ENCODE peak calls at places on chromosomes 13 and 19, in five cellular contexts. One of them, this sample, is unnamed.

GRCh38 chr19:13099073-13099999 is 3.3 kb downstream of the LYL1 start:
- DNase-seq in HAP-1: no peak
- DNase-seq in stimulated activated CD4-positive, alpha-beta T cell treated with anti-CD3 and anti-CD28 coated beads, Interleukin-2, amount 100 ng/mL, for 48 hours: peak
- DNase-seq in psoas muscle: peak
- DNase-seq in KBM-7: peak
- DNase-seq in this sample: peak

GRCh38 chr19:7682175-7682855 is 1.7 kb downstream of the TRAPPC5 start:
- DNase-seq in stimulated activated CD4-positive, alpha-beta T cell treated with anti-CD3 and anti-CD28 coated beads, Interleukin-2, amount 100 ng/mL, for 48 hours: no peak
- DNase-seq in KBM-7: no peak
- DNase-seq in HAP-1: no peak
- DNase-seq in psoas muscle: no peak
- DNase-seq in this sample: no peak

GRCh38 chr13:38283346-38283745 is 66.3 kb upstream of the UFM1 start:
- DNase-seq in stimulated activated CD4-positive, alpha-beta T cell treated with anti-CD3 and anti-CD28 coated beads, Interleukin-2, amount 100 ng/mL, for 48 hours: no peak
- DNase-seq in KBM-7: no peak
- DNase-seq in psoas muscle: no peak
- DNase-seq in HAP-1: no peak
- DNase-seq in this sample: no peak

GRCh38 chr13:57878291-57878690 is 246.7 kb downstream of the PCDH17 start:
- DNase-seq in stimulated activated CD4-positive, alpha-beta T cell treated with anti-CD3 and anti-CD28 coated beads, Interleukin-2, amount 100 ng/mL, for 48 hours: no peak
- DNase-seq in KBM-7: no peak
- DNase-seq in HAP-1: no peak
- DNase-seq in psoas muscle: no peak
- DNase-seq in this sample: no peak

GRCh38 chr13:24921003-24921402 is 157.0 kb downstream of the RNF17 start:
- DNase-seq in stimulated activated CD4-positive, alpha-beta T cell treated with anti-CD3 and anti-CD28 coated beads, Interleukin-2, amount 100 ng/mL, for 48 hours: no peak
- DNase-seq in HAP-1: no peak
- DNase-seq in psoas muscle: no peak
- DNase-seq in KBM-7: no peak
- DNase-seq in this sample: no peak

GRCh38 chr19:54155694-54156093 is 3.8 kb downstream of the LENG1 start:
- DNase-seq in stimulated activated CD4-positive, alpha-beta T cell treated with anti-CD3 and anti-CD28 coated beads, Interleukin-2, amount 100 ng/mL, for 48 hours: no peak
- DNase-seq in KBM-7: no peak
- DNase-seq in HAP-1: no peak
- DNase-seq in psoas muscle: no peak
- DNase-seq in this sample: no peak

GRCh38 chr19:51621178-51621577 is 9.0 kb downstream of the SIGLEC5 start:
- DNase-seq in psoas muscle: no peak
- DNase-seq in stimulated activated CD4-positive, alpha-beta T cell treated with anti-CD3 and anti-CD28 coated beads, Interleukin-2, amount 100 ng/mL, for 48 hours: no peak
- DNase-seq in HAP-1: no peak
- DNase-seq in KBM-7: peak
- DNase-seq in this sample: peak

GRCh38 chr13:44128522-44128921 is 245.1 kb upstream of the SERP2 start:
- DNase-seq in psoas muscle: peak
- DNase-seq in KBM-7: no peak
- DNase-seq in HAP-1: no peak
- DNase-seq in stimulated activated CD4-positive, alpha-beta T cell treated with anti-CD3 and anti-CD28 coated beads, Interleukin-2, amount 100 ng/mL, for 48 hours: no peak
- DNase-seq in this sample: no peak

GRCh38 chr19:18473003-18473705 is 35.2 kb upstream of the ISYNA1 start:
- DNase-seq in stimulated activated CD4-positive, alpha-beta T cell treated with anti-CD3 and anti-CD28 coated beads, Interleukin-2, amount 100 ng/mL, for 48 hours: no peak
- DNase-seq in psoas muscle: no peak
- DNase-seq in HAP-1: no peak
- DNase-seq in KBM-7: no peak
- DNase-seq in this sample: no peak

GRCh38 chr13:33612641-33613638 is 205.0 kb upstream of the RFC3 start:
- DNase-seq in psoas muscle: no peak
- DNase-seq in stimulated activated CD4-positive, alpha-beta T cell treated with anti-CD3 and anti-CD28 coated beads, Interleukin-2, amount 100 ng/mL, for 48 hours: no peak
- DNase-seq in KBM-7: no peak
- DNase-seq in HAP-1: no peak
- DNase-seq in this sample: no peak

GRCh38 chr13:82358284-82358683 is 1524.0 kb downstream of the SLITRK1 start:
- DNase-seq in HAP-1: no peak
- DNase-seq in stimulated activated CD4-positive, alpha-beta T cell treated with anti-CD3 and anti-CD28 coated beads, Interleukin-2, amount 100 ng/mL, for 48 hours: no peak
- DNase-seq in psoas muscle: no peak
- DNase-seq in KBM-7: no peak
- DNase-seq in this sample: no peak

GRCh38 chr19:14366529-14366928 is 14.7 kb upstream of the ADGRE5 start:
- DNase-seq in KBM-7: peak
- DNase-seq in stimulated activated CD4-positive, alpha-beta T cell treated with anti-CD3 and anti-CD28 coated beads, Interleukin-2, amount 100 ng/mL, for 48 hours: peak
- DNase-seq in HAP-1: peak
- DNase-seq in psoas muscle: peak
- DNase-seq in this sample: peak

GRCh38 chr13:49539313-49539712 is 43.6 kb downstream of the PHF11 start:
- DNase-seq in stimulated activated CD4-positive, alpha-beta T cell treated with anti-CD3 and anti-CD28 coated beads, Interleukin-2, amount 100 ng/mL, for 48 hours: no peak
- DNase-seq in HAP-1: no peak
- DNase-seq in KBM-7: no peak
- DNase-seq in psoas muscle: no peak
- DNase-seq in this sample: no peak

GRCh38 chr19:16462757-16463250 is 9.0 kb downstream of the EPS15L1 start:
- DNase-seq in stimulated activated CD4-positive, alpha-beta T cell treated with anti-CD3 and anti-CD28 coated beads, Interleukin-2, amount 100 ng/mL, for 48 hours: no peak
- DNase-seq in psoas muscle: peak
- DNase-seq in HAP-1: no peak
- DNase-seq in KBM-7: no peak
- DNase-seq in this sample: no peak

GRCh38 chr13:110346661-110347067 is 39.6 kb downstream of the COL4A2 start:
- DNase-seq in HAP-1: no peak
- DNase-seq in psoas muscle: no peak
- DNase-seq in KBM-7: no peak
- DNase-seq in stimulated activated CD4-positive, alpha-beta T cell treated with anti-CD3 and anti-CD28 coated beads, Interleukin-2, amount 100 ng/mL, for 48 hours: no peak
- DNase-seq in this sample: no peak

GRCh38 chr19:325937-326565 is 18.5 kb downstream of the MIER2 start:
- DNase-seq in KBM-7: no peak
- DNase-seq in psoas muscle: no peak
- DNase-seq in HAP-1: no peak
- DNase-seq in stimulated activated CD4-positive, alpha-beta T cell treated with anti-CD3 and anti-CD28 coated beads, Interleukin-2, amount 100 ng/mL, for 48 hours: no peak
- DNase-seq in this sample: no peak

GRCh38 chr19:29325241-29325975 is 112.5 kb upstream of the UQCRFS1 start:
- DNase-seq in KBM-7: no peak
- DNase-seq in HAP-1: no peak
- DNase-seq in stimulated activated CD4-positive, alpha-beta T cell treated with anti-CD3 and anti-CD28 coated beads, Interleukin-2, amount 100 ng/mL, for 48 hours: no peak
- DNase-seq in psoas muscle: no peak
- DNase-seq in this sample: no peak

GRCh38 chr13:46896346-46897138 is at the start of gene HTR2A:
- DNase-seq in stimulated activated CD4-positive, alpha-beta T cell treated with anti-CD3 and anti-CD28 coated beads, Interleukin-2, amount 100 ng/mL, for 48 hours: no peak
- DNase-seq in KBM-7: peak
- DNase-seq in psoas muscle: no peak
- DNase-seq in HAP-1: peak
- DNase-seq in this sample: peak

GRCh38 chr13:112894673-112895481 is 74.1 kb upstream of the MCF2L start:
- DNase-seq in psoas muscle: no peak
- DNase-seq in KBM-7: peak
- DNase-seq in HAP-1: peak
- DNase-seq in stimulated activated CD4-positive, alpha-beta T cell treated with anti-CD3 and anti-CD28 coated beads, Interleukin-2, amount 100 ng/mL, for 48 hours: no peak
- DNase-seq in this sample: peak

GRCh38 chr13:101654916-101655315 is 202.4 kb downstream of the ITGBL1 start:
- DNase-seq in KBM-7: no peak
- DNase-seq in stimulated activated CD4-positive, alpha-beta T cell treated with anti-CD3 and anti-CD28 coated beads, Interleukin-2, amount 100 ng/mL, for 48 hours: no peak
- DNase-seq in psoas muscle: no peak
- DNase-seq in HAP-1: no peak
- DNase-seq in this sample: no peak

GRCh38 chr13:100601716-100602115 is 13.1 kb upstream of the GGACT start:
- DNase-seq in stimulated activated CD4-positive, alpha-beta T cell treated with anti-CD3 and anti-CD28 coated beads, Interleukin-2, amount 100 ng/mL, for 48 hours: no peak
- DNase-seq in psoas muscle: no peak
- DNase-seq in HAP-1: no peak
- DNase-seq in KBM-7: no peak
- DNase-seq in this sample: no peak

GRCh38 chr13:105272660-105273631 is 1262.5 kb downstream of the EFNB2 start:
- DNase-seq in stimulated activated CD4-positive, alpha-beta T cell treated with anti-CD3 and anti-CD28 coated beads, Interleukin-2, amount 100 ng/mL, for 48 hours: no peak
- DNase-seq in KBM-7: peak
- DNase-seq in psoas muscle: no peak
- DNase-seq in HAP-1: no peak
- DNase-seq in this sample: peak

GRCh38 chr19:13091400-13092161 is 11.1 kb downstream of the LYL1 start:
- DNase-seq in HAP-1: no peak
- DNase-seq in psoas muscle: peak
- DNase-seq in KBM-7: no peak
- DNase-seq in stimulated activated CD4-positive, alpha-beta T cell treated with anti-CD3 and anti-CD28 coated beads, Interleukin-2, amount 100 ng/mL, for 48 hours: no peak
- DNase-seq in this sample: peak

GRCh38 chr19:33359581-33359980 is 13.9 kb upstream of the CEBPG start:
- DNase-seq in psoas muscle: no peak
- DNase-seq in KBM-7: no peak
- DNase-seq in stimulated activated CD4-positive, alpha-beta T cell treated with anti-CD3 and anti-CD28 coated beads, Interleukin-2, amount 100 ng/mL, for 48 hours: no peak
- DNase-seq in HAP-1: no peak
- DNase-seq in this sample: no peak

GRCh38 chr19:30334841-30335240 is 37.3 kb upstream of the ZNF536 start:
- DNase-seq in stimulated activated CD4-positive, alpha-beta T cell treated with anti-CD3 and anti-CD28 coated beads, Interleukin-2, amount 100 ng/mL, for 48 hours: no peak
- DNase-seq in HAP-1: no peak
- DNase-seq in psoas muscle: no peak
- DNase-seq in KBM-7: no peak
- DNase-seq in this sample: no peak

GRCh38 chr13:50326746-50327145 is 311.5 kb downstream of the KCNRG start:
- DNase-seq in KBM-7: peak
- DNase-seq in psoas muscle: no peak
- DNase-seq in stimulated activated CD4-positive, alpha-beta T cell treated with anti-CD3 and anti-CD28 coated beads, Interleukin-2, amount 100 ng/mL, for 48 hours: no peak
- DNase-seq in HAP-1: no peak
- DNase-seq in this sample: peak

GRCh38 chr19:38713227-38713649 is 31.0 kb downstream of the CAPN12 start:
- DNase-seq in HAP-1: no peak
- DNase-seq in stimulated activated CD4-positive, alpha-beta T cell treated with anti-CD3 and anti-CD28 coated beads, Interleukin-2, amount 100 ng/mL, for 48 hours: no peak
- DNase-seq in psoas muscle: peak
- DNase-seq in KBM-7: no peak
- DNase-seq in this sample: no peak

GRCh38 chr13:32947886-32948285 is 68.3 kb upstream of the KL start:
- DNase-seq in psoas muscle: no peak
- DNase-seq in KBM-7: no peak
- DNase-seq in HAP-1: no peak
- DNase-seq in stimulated activated CD4-positive, alpha-beta T cell treated with anti-CD3 and anti-CD28 coated beads, Interleukin-2, amount 100 ng/mL, for 48 hours: no peak
- DNase-seq in this sample: no peak

GRCh38 chr19:49168421-49168820 is 10.8 kb downstream of the TRPM4 start:
- DNase-seq in psoas muscle: no peak
- DNase-seq in KBM-7: no peak
- DNase-seq in stimulated activated CD4-positive, alpha-beta T cell treated with anti-CD3 and anti-CD28 coated beads, Interleukin-2, amount 100 ng/mL, for 48 hours: no peak
- DNase-seq in HAP-1: no peak
- DNase-seq in this sample: no peak

GRCh38 chr13:81540777-81541176 is 1199.9 kb upstream of the SPRY2 start:
- DNase-seq in KBM-7: no peak
- DNase-seq in HAP-1: no peak
- DNase-seq in psoas muscle: no peak
- DNase-seq in stimulated activated CD4-positive, alpha-beta T cell treated with anti-CD3 and anti-CD28 coated beads, Interleukin-2, amount 100 ng/mL, for 48 hours: no peak
- DNase-seq in this sample: peak

GRCh38 chr13:33284016-33284415 is 1.5 kb downstream of the STARD13 start:
- DNase-seq in KBM-7: peak
- DNase-seq in stimulated activated CD4-positive, alpha-beta T cell treated with anti-CD3 and anti-CD28 coated beads, Interleukin-2, amount 100 ng/mL, for 48 hours: no peak
- DNase-seq in HAP-1: no peak
- DNase-seq in psoas muscle: no peak
- DNase-seq in this sample: no peak

GRCh38 chr13:76929975-76930374 is 18.3 kb upstream of the ACOD1 start:
- DNase-seq in stimulated activated CD4-positive, alpha-beta T cell treated with anti-CD3 and anti-CD28 coated beads, Interleukin-2, amount 100 ng/mL, for 48 hours: no peak
- DNase-seq in psoas muscle: no peak
- DNase-seq in KBM-7: no peak
- DNase-seq in HAP-1: no peak
- DNase-seq in this sample: no peak

GRCh38 chr19:15199652-15200574 is 882 bp downstream of the NOTCH3 start:
- DNase-seq in KBM-7: no peak
- DNase-seq in stimulated activated CD4-positive, alpha-beta T cell treated with anti-CD3 and anti-CD28 coated beads, Interleukin-2, amount 100 ng/mL, for 48 hours: no peak
- DNase-seq in psoas muscle: no peak
- DNase-seq in HAP-1: peak
- DNase-seq in this sample: no peak